ENCODE peak calls at places on chromosomes 12 and 14, in seven cellular contexts. Z, H, K, B, E, M and F are unnamed samples.
A peak's percentile ranks its signal among the peaks of the same experiment; 100 is the strongest.

GRCh38 chr14:63986789-63987533 is 134.2 kb downstream of the SYNE2 start:
- DNase-seq in Z (no peak), E (no peak), H (no peak), K (no peak), M (no peak), B (no peak), F (no peak)

GRCh38 chr14:41993687-41994086 is 387.0 kb downstream of the LRFN5 start:
- DNase-seq in E (no peak), B (no peak), Z (no peak), M (no peak), K (no peak), H (no peak), F (no peak)

GRCh38 chr12:112714166-112714565 is 77.4 kb upstream of the RPH3A start:
- DNase-seq in K (no peak), H (no peak), M (no peak), Z (no peak), E (no peak), B (no peak), F (no peak)

GRCh38 chr14:79074501-79074900 is 904.3 kb downstream of the NRXN3 start:
- DNase-seq in Z (no peak), H (no peak), K (no peak), B (no peak), E (no peak), M (no peak), F (no peak)

GRCh38 chr14:100132161-100132902 is 27.1 kb downstream of the DEGS2 start:
- DNase-seq in E (peak; percentile 34), M (no peak), B (no peak), H (peak; percentile 58), Z (no peak), K (no peak), F (no peak)

GRCh38 chr14:61388173-61388975 is 67.0 kb downstream of the PRKCH start:
- DNase-seq in E (no peak), H (no peak), M (peak; percentile 86), B (no peak), Z (no peak), K (peak; percentile 26), F (peak; percentile 52)

GRCh38 chr12:8065991-8066594 is at the start of gene C3AR1:
- DNase-seq in E (peak; percentile 64), K (no peak), M (no peak), H (no peak), B (no peak), Z (no peak), F (no peak)

GRCh38 chr12:9651265-9651729 is 18.2 kb upstream of the CLEC2D start:
- DNase-seq in M (no peak), H (no peak), K (no peak), Z (no peak), E (peak; percentile 60), B (no peak), F (no peak)

GRCh38 chr12:1791104-1791927 is 29.0 kb upstream of the LRTM2 start:
- DNase-seq in M (peak; percentile 30), B (peak; percentile 63), E (peak; percentile 72), K (peak; percentile 38), H (peak; percentile 73), Z (peak; percentile 51), F (peak; percentile 77)

GRCh38 chr12:132275631-132276030 is 53.8 kb downstream of the GALNT9 start:
- DNase-seq in H (no peak), E (no peak), B (no peak), Z (no peak), K (no peak), M (no peak), F (no peak)

GRCh38 chr12:118357327-118358007 is 15.2 kb downstream of the TAOK3 start:
- DNase-seq in K (peak; percentile 63), E (peak; percentile 90), M (peak; percentile 62), Z (no peak), H (peak; percentile 42), B (no peak), F (peak; percentile 44)

GRCh38 chr12:112170376-112170775 is 45.0 kb downstream of the TRAFD1 start:
- DNase-seq in E (peak; percentile 72), H (peak; percentile 58), B (no peak), M (no peak), K (no peak), Z (no peak), F (no peak)

GRCh38 chr12:701896-702539 is 38.8 kb upstream of the NINJ2 start:
- DNase-seq in E (no peak), K (no peak), M (no peak), B (peak; percentile 46), H (no peak), Z (no peak), F (no peak)

GRCh38 chr14:54169254-54169924 is 212.8 kb upstream of the BMP4 start:
- DNase-seq in M (no peak), B (no peak), E (no peak), K (peak; percentile 71), H (no peak), Z (no peak), F (no peak)

GRCh38 chr12:72511906-72512305 is 239.7 kb downstream of the TRHDE start:
- DNase-seq in E (no peak), H (no peak), B (no peak), Z (no peak), M (no peak), K (no peak), F (no peak)

GRCh38 chr14:76826122-76826521 is at the start of gene LRRC74A:
- DNase-seq in M (no peak), K (no peak), E (no peak), Z (no peak), B (no peak), H (no peak), F (no peak)

GRCh38 chr14:76820700-76821099 is 5.5 kb upstream of the LRRC74A start:
- DNase-seq in E (no peak), B (no peak), K (no peak), M (no peak), H (no peak), Z (no peak), F (no peak)
- TF ChIP-seq JUND in E (no peak), B (no peak), K (no peak), M (no peak), H (no peak), Z (no peak), F (no peak)

DNA sequence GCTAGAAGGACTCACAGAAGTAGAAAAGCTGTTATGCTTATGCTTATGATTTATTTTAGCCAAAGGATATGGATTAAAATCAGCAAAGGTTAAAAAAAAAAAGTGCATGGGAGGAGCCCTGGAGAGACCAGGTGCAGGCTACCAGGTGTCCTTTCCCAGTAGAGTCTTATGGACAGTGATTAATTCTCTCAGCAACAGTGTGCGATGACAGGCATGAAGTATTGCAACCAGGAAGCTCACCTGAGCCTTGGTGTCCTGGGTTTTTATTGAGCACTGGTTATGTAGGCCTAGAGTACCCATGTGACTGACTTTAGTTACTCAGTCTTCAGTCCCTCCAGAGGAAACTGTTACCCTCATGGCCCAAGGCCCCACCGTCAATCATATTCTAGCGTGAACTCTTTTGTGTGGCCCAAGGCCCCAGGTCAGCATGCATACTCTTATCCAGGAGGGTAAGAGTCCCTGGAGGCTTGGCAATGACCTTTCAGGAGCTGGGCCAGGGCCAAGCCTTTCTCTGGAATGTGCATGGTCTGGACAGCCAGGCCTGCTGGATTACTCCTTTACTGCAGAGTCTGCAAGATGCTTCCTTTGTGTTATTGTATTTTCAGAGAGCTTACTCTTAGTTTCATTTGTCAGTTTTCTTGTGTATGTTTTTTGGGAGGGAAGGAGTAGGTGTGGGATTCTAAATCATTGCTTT is 69.6 kb upstream of the RD3L start:
- DNase-seq in H (no peak), B (no peak), E (no peak), K (no peak), Z (no peak), M (no peak), F (peak; percentile 24)
- TF ChIP-seq JUND in H (no peak), B (no peak), E (no peak), K (no peak), Z (no peak), M (no peak), F (no peak)

GRCh38 chr12:6464531-6464930 is 5.9 kb downstream of the VAMP1 start:
- DNase-seq in H (no peak), K (no peak), B (no peak), M (no peak), Z (no peak), E (no peak), F (no peak)

GRCh38 chr12:6463858-6464257 is 6.6 kb downstream of the VAMP1 start:
- DNase-seq in B (no peak), K (no peak), Z (no peak), E (no peak), M (no peak), H (no peak), F (no peak)

GRCh38 chr12:6466184-6466573 is 4.3 kb downstream of the VAMP1 start:
- DNase-seq in E (no peak), K (no peak), Z (no peak), B (no peak), H (no peak), M (no peak), F (no peak)

GRCh38 chr12:6463211-6463610 is 7.3 kb downstream of the VAMP1 start:
- DNase-seq in B (no peak), M (no peak), H (no peak), Z (no peak), K (no peak), E (no peak), F (no peak)

DNA sequence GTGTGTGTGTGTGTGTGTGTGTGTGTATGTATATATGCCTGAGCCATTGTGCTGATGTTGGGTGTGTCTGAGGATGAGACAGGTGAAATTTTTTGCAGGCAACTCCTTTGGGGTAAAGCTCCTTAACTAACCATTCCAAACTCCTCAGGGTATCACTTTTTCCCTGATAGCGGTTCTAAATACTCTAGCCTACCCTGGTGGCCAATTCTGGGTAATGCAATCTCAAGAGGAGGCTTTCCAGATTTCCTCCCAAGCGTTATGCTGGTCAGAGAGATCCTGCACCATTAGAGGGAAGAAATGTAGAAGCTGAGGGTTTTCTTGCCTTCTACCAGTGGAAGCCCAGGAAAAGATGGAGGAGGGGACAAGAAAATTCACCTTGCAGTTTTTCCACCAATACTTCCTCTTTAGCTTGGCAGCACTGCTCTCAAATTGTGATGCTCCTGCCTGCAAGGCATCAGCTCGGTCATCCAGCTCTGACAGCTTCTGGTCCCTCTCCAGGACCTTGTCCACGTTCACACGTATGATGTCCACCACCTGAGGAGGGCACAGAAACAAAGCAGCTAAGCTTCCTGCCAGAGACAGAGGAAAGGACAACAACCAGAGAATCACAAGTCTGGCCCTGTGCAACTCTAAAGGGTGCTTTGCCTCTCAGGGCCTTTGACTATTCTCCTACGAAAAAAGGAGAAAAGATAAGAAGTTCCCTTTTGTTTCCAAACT is 4.9 kb downstream of the VAMP1 start:
- DNase-seq in Z (peak; percentile 70), H (peak; percentile 79), K (peak; percentile 54), E (peak; percentile 67), B (peak; percentile 56), M (no peak), F (peak; percentile 8)
- TF ChIP-seq JUND in Z (no peak), H (no peak), K (no peak), E (no peak), B (no peak), M (no peak), F (no peak)

DNA sequence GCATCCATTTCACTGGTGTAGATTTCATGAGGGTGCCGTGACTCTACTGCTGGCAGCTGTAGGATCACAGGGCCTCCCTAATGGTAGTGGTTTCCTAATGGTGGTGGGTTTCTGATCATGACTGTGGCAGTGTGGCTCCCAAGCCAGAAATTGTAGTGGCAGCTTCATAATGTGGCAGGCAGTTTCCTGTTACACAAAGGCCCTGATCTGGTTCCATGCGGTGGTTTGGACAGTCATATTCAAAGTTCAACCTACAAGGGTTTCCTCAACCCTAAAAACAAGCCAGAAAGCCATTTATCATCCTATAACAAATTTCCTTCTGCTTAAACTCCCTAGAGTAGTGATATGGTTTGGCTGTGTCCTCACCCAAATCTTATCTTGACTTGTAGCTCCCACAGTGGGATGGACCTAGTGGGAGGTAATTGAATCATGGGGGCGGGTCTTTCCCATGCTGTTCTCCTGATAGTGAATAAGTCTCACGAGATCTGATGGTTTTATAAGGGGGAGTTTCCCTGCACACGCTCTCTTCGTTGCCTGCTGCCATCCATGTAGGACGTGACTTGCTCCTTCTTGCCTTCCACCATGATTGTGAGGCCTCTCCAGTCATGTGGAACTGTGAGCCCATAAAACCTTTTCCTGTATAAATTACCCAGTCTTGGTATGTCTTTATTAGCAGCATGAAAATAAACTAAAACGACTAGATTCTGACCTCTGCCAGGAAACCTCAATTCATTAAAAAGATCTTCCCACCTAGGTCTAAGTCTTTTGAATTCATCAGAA is 257.1 kb downstream of the EFCAB11 start:
- DNase-seq in E (no peak), Z (no peak), M (no peak), B (no peak), K (no peak), H (no peak), F (no peak)
- TF ChIP-seq JUND in E (no peak), Z (no peak), M (no peak), B (no peak), K (no peak), H (no peak), F (no peak)